ENCODE peak calls at places on chromosomes 5 and 9, in nine cellular contexts. One of them, this sample, is unnamed.

GRCh38 chr5:118377420-118377819 is 610.9 kb downstream of the DTWD2 start:
- DNase-seq in immature natural killer cell: no peak
- DNase-seq in globus pallidus: no peak
- DNase-seq in islet precursor cell: no peak
- DNase-seq in progenitor cell of endocrine pancreas: no peak
- DNase-seq in right lobe of liver: no peak
- DNase-seq in brain microvascular endothelial cell: no peak
- DNase-seq in HCT116: no peak
- DNase-seq in activated T-helper 1 cell treated with Interleukin-2 at 50 U/mL for 16 hours: no peak
- DNase-seq in this sample: no peak

GRCh38 chr5:78527925-78528324 is 120.6 kb downstream of the LHFPL2 start:
- DNase-seq in immature natural killer cell: no peak
- DNase-seq in globus pallidus: no peak
- DNase-seq in islet precursor cell: no peak
- DNase-seq in progenitor cell of endocrine pancreas: no peak
- DNase-seq in right lobe of liver: no peak
- DNase-seq in brain microvascular endothelial cell: no peak
- DNase-seq in HCT116: no peak
- DNase-seq in activated T-helper 1 cell treated with Interleukin-2 at 50 U/mL for 16 hours: no peak
- DNase-seq in this sample: no peak

GRCh38 chr5:101942321-101942882 is 353.7 kb downstream of the SLCO4C1 start:
- DNase-seq in immature natural killer cell: no peak
- DNase-seq in globus pallidus: peak
- DNase-seq in islet precursor cell: peak
- DNase-seq in progenitor cell of endocrine pancreas: no peak
- DNase-seq in right lobe of liver: no peak
- DNase-seq in brain microvascular endothelial cell: peak
- DNase-seq in HCT116: peak
- DNase-seq in activated T-helper 1 cell treated with Interleukin-2 at 50 U/mL for 16 hours: no peak
- DNase-seq in this sample: peak

GRCh38 chr9:91151014-91151740 is 210.5 kb downstream of the AUH start:
- DNase-seq in immature natural killer cell: peak
- DNase-seq in globus pallidus: no peak
- DNase-seq in islet precursor cell: no peak
- DNase-seq in progenitor cell of endocrine pancreas: no peak
- DNase-seq in right lobe of liver: no peak
- DNase-seq in brain microvascular endothelial cell: peak
- DNase-seq in HCT116: no peak
- DNase-seq in activated T-helper 1 cell treated with Interleukin-2 at 50 U/mL for 16 hours: no peak
- DNase-seq in this sample: no peak

GRCh38 chr5:73853091-73853490 is 227.1 kb downstream of the ARHGEF28 start:
- DNase-seq in immature natural killer cell: no peak
- DNase-seq in globus pallidus: no peak
- DNase-seq in islet precursor cell: peak
- DNase-seq in progenitor cell of endocrine pancreas: no peak
- DNase-seq in right lobe of liver: no peak
- DNase-seq in brain microvascular endothelial cell: peak
- DNase-seq in HCT116: no peak
- DNase-seq in activated T-helper 1 cell treated with Interleukin-2 at 50 U/mL for 16 hours: no peak
- DNase-seq in this sample: peak

GRCh38 chr9:109418827-109419226 is 79.3 kb downstream of the PTPN3 start:
- DNase-seq in immature natural killer cell: no peak
- DNase-seq in globus pallidus: no peak
- DNase-seq in islet precursor cell: no peak
- DNase-seq in progenitor cell of endocrine pancreas: no peak
- DNase-seq in right lobe of liver: no peak
- DNase-seq in brain microvascular endothelial cell: no peak
- DNase-seq in HCT116: no peak
- DNase-seq in activated T-helper 1 cell treated with Interleukin-2 at 50 U/mL for 16 hours: no peak
- DNase-seq in this sample: no peak

GRCh38 chr5:175520321-175520720 is 42.0 kb downstream of the SFXN1 start:
- DNase-seq in immature natural killer cell: no peak
- DNase-seq in globus pallidus: no peak
- DNase-seq in islet precursor cell: no peak
- DNase-seq in progenitor cell of endocrine pancreas: no peak
- DNase-seq in right lobe of liver: no peak
- DNase-seq in brain microvascular endothelial cell: no peak
- DNase-seq in HCT116: no peak
- DNase-seq in activated T-helper 1 cell treated with Interleukin-2 at 50 U/mL for 16 hours: no peak
- DNase-seq in this sample: no peak

GRCh38 chr9:75895112-75895511 is 4.6 kb downstream of the PCSK5 start:
- DNase-seq in immature natural killer cell: no peak
- DNase-seq in globus pallidus: no peak
- DNase-seq in islet precursor cell: no peak
- DNase-seq in progenitor cell of endocrine pancreas: no peak
- DNase-seq in right lobe of liver: no peak
- DNase-seq in brain microvascular endothelial cell: no peak
- DNase-seq in HCT116: no peak
- DNase-seq in activated T-helper 1 cell treated with Interleukin-2 at 50 U/mL for 16 hours: no peak
- DNase-seq in this sample: no peak

GRCh38 chr5:150573867-150574817 is 66.2 kb downstream of the NDST1 start:
- DNase-seq in immature natural killer cell: no peak
- DNase-seq in globus pallidus: no peak
- DNase-seq in islet precursor cell: peak
- DNase-seq in progenitor cell of endocrine pancreas: no peak
- DNase-seq in right lobe of liver: no peak
- DNase-seq in brain microvascular endothelial cell: no peak
- DNase-seq in HCT116: no peak
- DNase-seq in activated T-helper 1 cell treated with Interleukin-2 at 50 U/mL for 16 hours: no peak
- DNase-seq in this sample: no peak

GRCh38 chr9:130692365-130692764 is 1.2 kb upstream of the EXOSC2 start:
- DNase-seq in immature natural killer cell: no peak
- DNase-seq in globus pallidus: peak
- DNase-seq in islet precursor cell: peak
- DNase-seq in progenitor cell of endocrine pancreas: peak
- DNase-seq in right lobe of liver: peak
- DNase-seq in brain microvascular endothelial cell: no peak
- DNase-seq in HCT116: no peak
- DNase-seq in activated T-helper 1 cell treated with Interleukin-2 at 50 U/mL for 16 hours: no peak
- DNase-seq in this sample: no peak

GRCh38 chr5:155699385-155699784 is 627.6 kb upstream of the SGCD start:
- DNase-seq in immature natural killer cell: no peak
- DNase-seq in globus pallidus: no peak
- DNase-seq in islet precursor cell: no peak
- DNase-seq in progenitor cell of endocrine pancreas: no peak
- DNase-seq in right lobe of liver: no peak
- DNase-seq in brain microvascular endothelial cell: no peak
- DNase-seq in HCT116: no peak
- DNase-seq in activated T-helper 1 cell treated with Interleukin-2 at 50 U/mL for 16 hours: no peak
- DNase-seq in this sample: no peak

GRCh38 chr5:80707645-80708044 is 52.9 kb upstream of the DHFR start:
- DNase-seq in immature natural killer cell: no peak
- DNase-seq in globus pallidus: no peak
- DNase-seq in islet precursor cell: no peak
- DNase-seq in progenitor cell of endocrine pancreas: no peak
- DNase-seq in right lobe of liver: no peak
- DNase-seq in brain microvascular endothelial cell: no peak
- DNase-seq in HCT116: no peak
- DNase-seq in activated T-helper 1 cell treated with Interleukin-2 at 50 U/mL for 16 hours: no peak
- DNase-seq in this sample: no peak

GRCh38 chr5:180334176-180334575 is 19.0 kb downstream of the GFPT2 start:
- DNase-seq in immature natural killer cell: no peak
- DNase-seq in globus pallidus: no peak
- DNase-seq in islet precursor cell: no peak
- DNase-seq in progenitor cell of endocrine pancreas: no peak
- DNase-seq in right lobe of liver: no peak
- DNase-seq in brain microvascular endothelial cell: no peak
- DNase-seq in HCT116: no peak
- DNase-seq in activated T-helper 1 cell treated with Interleukin-2 at 50 U/mL for 16 hours: no peak
- DNase-seq in this sample: no peak

GRCh38 chr9:23769307-23769935 is 56.6 kb downstream of the ELAVL2 start:
- DNase-seq in immature natural killer cell: no peak
- DNase-seq in globus pallidus: no peak
- DNase-seq in islet precursor cell: peak
- DNase-seq in progenitor cell of endocrine pancreas: no peak
- DNase-seq in right lobe of liver: no peak
- DNase-seq in brain microvascular endothelial cell: no peak
- DNase-seq in HCT116: no peak
- DNase-seq in activated T-helper 1 cell treated with Interleukin-2 at 50 U/mL for 16 hours: no peak
- DNase-seq in this sample: no peak

GRCh38 chr5:116559239-116559638 is 15.4 kb downstream of the SEMA6A start:
- DNase-seq in immature natural killer cell: no peak
- DNase-seq in globus pallidus: no peak
- DNase-seq in islet precursor cell: peak
- DNase-seq in progenitor cell of endocrine pancreas: no peak
- DNase-seq in right lobe of liver: no peak
- DNase-seq in brain microvascular endothelial cell: no peak
- DNase-seq in HCT116: no peak
- DNase-seq in activated T-helper 1 cell treated with Interleukin-2 at 50 U/mL for 16 hours: no peak
- DNase-seq in this sample: no peak

GRCh38 chr9:75529463-75529862 is 361.0 kb upstream of the PCSK5 start:
- DNase-seq in immature natural killer cell: no peak
- DNase-seq in globus pallidus: no peak
- DNase-seq in islet precursor cell: no peak
- DNase-seq in progenitor cell of endocrine pancreas: no peak
- DNase-seq in right lobe of liver: no peak
- DNase-seq in brain microvascular endothelial cell: no peak
- DNase-seq in HCT116: no peak
- DNase-seq in activated T-helper 1 cell treated with Interleukin-2 at 50 U/mL for 16 hours: no peak
- DNase-seq in this sample: no peak

GRCh38 chr9:91214086-91214485 is 147.6 kb downstream of the AUH start:
- DNase-seq in immature natural killer cell: no peak
- DNase-seq in globus pallidus: no peak
- DNase-seq in islet precursor cell: no peak
- DNase-seq in progenitor cell of endocrine pancreas: no peak
- DNase-seq in right lobe of liver: no peak
- DNase-seq in brain microvascular endothelial cell: no peak
- DNase-seq in HCT116: no peak
- DNase-seq in activated T-helper 1 cell treated with Interleukin-2 at 50 U/mL for 16 hours: no peak
- DNase-seq in this sample: no peak

GRCh38 chr5:112551437-112552018 is 132.5 kb upstream of the EPB41L4A start:
- DNase-seq in immature natural killer cell: peak
- DNase-seq in globus pallidus: peak
- DNase-seq in islet precursor cell: no peak
- DNase-seq in progenitor cell of endocrine pancreas: peak
- DNase-seq in right lobe of liver: no peak
- DNase-seq in brain microvascular endothelial cell: peak
- DNase-seq in HCT116: peak
- DNase-seq in activated T-helper 1 cell treated with Interleukin-2 at 50 U/mL for 16 hours: no peak
- DNase-seq in this sample: peak

GRCh38 chr5:56638061-56638621 is 177.2 kb upstream of the MAP3K1 start:
- DNase-seq in immature natural killer cell: no peak
- DNase-seq in globus pallidus: no peak
- DNase-seq in islet precursor cell: peak
- DNase-seq in progenitor cell of endocrine pancreas: peak
- DNase-seq in right lobe of liver: peak
- DNase-seq in brain microvascular endothelial cell: no peak
- DNase-seq in HCT116: no peak
- DNase-seq in activated T-helper 1 cell treated with Interleukin-2 at 50 U/mL for 16 hours: no peak
- DNase-seq in this sample: no peak

GRCh38 chr9:94825620-94825958 is 99.1 kb downstream of the AOPEP start:
- DNase-seq in immature natural killer cell: no peak
- DNase-seq in globus pallidus: no peak
- DNase-seq in islet precursor cell: no peak
- DNase-seq in progenitor cell of endocrine pancreas: no peak
- DNase-seq in right lobe of liver: no peak
- DNase-seq in brain microvascular endothelial cell: no peak
- DNase-seq in HCT116: no peak
- DNase-seq in activated T-helper 1 cell treated with Interleukin-2 at 50 U/mL for 16 hours: no peak
- DNase-seq in this sample: no peak

GRCh38 chr9:15080401-15080800 is 170.2 kb upstream of the FREM1 start:
- DNase-seq in immature natural killer cell: no peak
- DNase-seq in globus pallidus: no peak
- DNase-seq in islet precursor cell: no peak
- DNase-seq in progenitor cell of endocrine pancreas: no peak
- DNase-seq in right lobe of liver: no peak
- DNase-seq in brain microvascular endothelial cell: no peak
- DNase-seq in HCT116: no peak
- DNase-seq in activated T-helper 1 cell treated with Interleukin-2 at 50 U/mL for 16 hours: no peak
- DNase-seq in this sample: no peak

GRCh38 chr9:110623462-110624025 is 44.0 kb upstream of the SVEP1 start:
- DNase-seq in immature natural killer cell: no peak
- DNase-seq in globus pallidus: peak
- DNase-seq in islet precursor cell: no peak
- DNase-seq in progenitor cell of endocrine pancreas: peak
- DNase-seq in right lobe of liver: no peak
- DNase-seq in brain microvascular endothelial cell: peak
- DNase-seq in HCT116: peak
- DNase-seq in activated T-helper 1 cell treated with Interleukin-2 at 50 U/mL for 16 hours: no peak
- DNase-seq in this sample: peak

GRCh38 chr5:4700082-4700481 is 440.0 kb upstream of the ADAMTS16 start:
- DNase-seq in immature natural killer cell: no peak
- DNase-seq in globus pallidus: peak
- DNase-seq in islet precursor cell: peak
- DNase-seq in progenitor cell of endocrine pancreas: peak
- DNase-seq in right lobe of liver: no peak
- DNase-seq in brain microvascular endothelial cell: peak
- DNase-seq in HCT116: no peak
- DNase-seq in activated T-helper 1 cell treated with Interleukin-2 at 50 U/mL for 16 hours: no peak
- DNase-seq in this sample: peak

GRCh38 chr5:168110384-168110783 is 181.1 kb upstream of the WWC1 start:
- DNase-seq in immature natural killer cell: no peak
- DNase-seq in globus pallidus: no peak
- DNase-seq in islet precursor cell: no peak
- DNase-seq in progenitor cell of endocrine pancreas: no peak
- DNase-seq in right lobe of liver: no peak
- DNase-seq in brain microvascular endothelial cell: no peak
- DNase-seq in HCT116: no peak
- DNase-seq in activated T-helper 1 cell treated with Interleukin-2 at 50 U/mL for 16 hours: no peak
- DNase-seq in this sample: no peak

GRCh38 chr5:74149395-74149794 is 491.1 kb downstream of the ENC1 start:
- DNase-seq in immature natural killer cell: no peak
- DNase-seq in globus pallidus: peak
- DNase-seq in islet precursor cell: no peak
- DNase-seq in progenitor cell of endocrine pancreas: no peak
- DNase-seq in right lobe of liver: no peak
- DNase-seq in brain microvascular endothelial cell: peak
- DNase-seq in HCT116: no peak
- DNase-seq in activated T-helper 1 cell treated with Interleukin-2 at 50 U/mL for 16 hours: no peak
- DNase-seq in this sample: no peak

GRCh38 chr5:133245191-133246052 is 193.6 kb downstream of the HSPA4 start:
- DNase-seq in immature natural killer cell: no peak
- DNase-seq in globus pallidus: no peak
- DNase-seq in islet precursor cell: peak
- DNase-seq in progenitor cell of endocrine pancreas: no peak
- DNase-seq in right lobe of liver: no peak
- DNase-seq in brain microvascular endothelial cell: peak
- DNase-seq in HCT116: peak
- DNase-seq in activated T-helper 1 cell treated with Interleukin-2 at 50 U/mL for 16 hours: no peak
- DNase-seq in this sample: peak

GRCh38 chr9:33129251-33129885 is 37.8 kb downstream of the B4GALT1 start:
- DNase-seq in immature natural killer cell: no peak
- DNase-seq in globus pallidus: no peak
- DNase-seq in islet precursor cell: peak
- DNase-seq in progenitor cell of endocrine pancreas: no peak
- DNase-seq in right lobe of liver: no peak
- DNase-seq in brain microvascular endothelial cell: no peak
- DNase-seq in HCT116: no peak
- DNase-seq in activated T-helper 1 cell treated with Interleukin-2 at 50 U/mL for 16 hours: no peak
- DNase-seq in this sample: no peak

GRCh38 chr9:109307380-109308240 is 13.2 kb downstream of the EPB41L4B start:
- DNase-seq in immature natural killer cell: no peak
- DNase-seq in globus pallidus: no peak
- DNase-seq in islet precursor cell: no peak
- DNase-seq in progenitor cell of endocrine pancreas: no peak
- DNase-seq in right lobe of liver: peak
- DNase-seq in brain microvascular endothelial cell: no peak
- DNase-seq in HCT116: no peak
- DNase-seq in activated T-helper 1 cell treated with Interleukin-2 at 50 U/mL for 16 hours: no peak
- DNase-seq in this sample: no peak

GRCh38 chr9:85569988-85570387 is 171.8 kb downstream of the AGTPBP1 start:
- DNase-seq in immature natural killer cell: no peak
- DNase-seq in globus pallidus: no peak
- DNase-seq in islet precursor cell: no peak
- DNase-seq in progenitor cell of endocrine pancreas: no peak
- DNase-seq in right lobe of liver: no peak
- DNase-seq in brain microvascular endothelial cell: peak
- DNase-seq in HCT116: peak
- DNase-seq in activated T-helper 1 cell treated with Interleukin-2 at 50 U/mL for 16 hours: no peak
- DNase-seq in this sample: no peak

GRCh38 chr9:116549786-116550660 is 137.1 kb upstream of the TRIM32 start:
- DNase-seq in immature natural killer cell: no peak
- DNase-seq in globus pallidus: no peak
- DNase-seq in islet precursor cell: no peak
- DNase-seq in progenitor cell of endocrine pancreas: no peak
- DNase-seq in right lobe of liver: no peak
- DNase-seq in brain microvascular endothelial cell: no peak
- DNase-seq in HCT116: no peak
- DNase-seq in activated T-helper 1 cell treated with Interleukin-2 at 50 U/mL for 16 hours: no peak
- DNase-seq in this sample: no peak

GRCh38 chr5:56291058-56291404 is 57.9 kb upstream of the ANKRD55 start:
- DNase-seq in immature natural killer cell: no peak
- DNase-seq in globus pallidus: no peak
- DNase-seq in islet precursor cell: no peak
- DNase-seq in progenitor cell of endocrine pancreas: no peak
- DNase-seq in right lobe of liver: no peak
- DNase-seq in brain microvascular endothelial cell: no peak
- DNase-seq in HCT116: no peak
- DNase-seq in activated T-helper 1 cell treated with Interleukin-2 at 50 U/mL for 16 hours: no peak
- DNase-seq in this sample: no peak